ENCODE peak calls at places on chromosome 4, in nine cellular contexts. K is tibial nerve, X is bronchial epithelial cell, Q is A549, W is prostate gland, M is lower leg skin, E is fibroblast of pulmonary artery, D is foreskin fibroblast, N is HL-60. R is an unnamed sample.

GRCh38 chr4:116018831-116019230 is 905.4 kb upstream of the NDST4 start:
- DNase-seq in K (no peak), X (peak; percentile 79), Q (no peak), W (no peak), M (no peak), E (no peak), D (no peak), N (no peak), R (peak; percentile 5)

GRCh38 chr4:68361146-68361589 is 11.3 kb upstream of the YTHDC1 start:
- DNase-seq in K (no peak), X (peak; percentile 98), Q (no peak), W (no peak), M (no peak), E (peak; percentile 47), D (peak; percentile 55), N (no peak), R (peak; percentile 49)

GRCh38 chr4:42713371-42713770 is 56.5 kb upstream of the ATP8A1 start:
- DNase-seq in K (no peak), X (no peak), Q (no peak), W (no peak), M (no peak), E (no peak), D (no peak), N (no peak), R (no peak)

GRCh38 chr4:8865681-8866310 is 5.8 kb downstream of the HMX1 start:
- DNase-seq in K (no peak), X (no peak), Q (no peak), W (no peak), M (no peak), E (no peak), D (no peak), N (no peak), R (no peak)

GRCh38 chr4:189294570-189294969 is 646.1 kb upstream of the FRG1 start:
- DNase-seq in K (no peak), X (peak; percentile 50), Q (no peak), W (no peak), M (no peak), E (no peak), D (no peak), N (no peak), R (peak; percentile 27)

GRCh38 chr4:88743696-88744095 is 46.1 kb upstream of the NAP1L5 start:
- DNase-seq in K (no peak), X (peak; percentile 29), Q (no peak), W (no peak), M (no peak), E (peak; percentile 66), D (peak; percentile 30), N (no peak), R (no peak)

GRCh38 chr4:128660361-128660964 is 149.0 kb upstream of the JADE1 start:
- DNase-seq in K (peak; percentile 68), X (no peak), Q (no peak), W (peak; percentile 64), M (peak; percentile 65), E (peak; percentile 77), D (peak; percentile 62), N (no peak), R (no peak)

GRCh38 chr4:6110681-6111353 is 89.5 kb downstream of the JAKMIP1 start:
- DNase-seq in K (no peak), X (no peak), Q (no peak), W (no peak), M (no peak), E (no peak), D (no peak), N (no peak), R (no peak)

GRCh38 chr4:2283199-2283711 is 21.3 kb upstream of the MXD4 start:
- DNase-seq in K (no peak), X (no peak), Q (no peak), W (no peak), M (no peak), E (no peak), D (no peak), N (no peak), R (no peak)

GRCh38 chr4:2280531-2281300 is 18.8 kb upstream of the MXD4 start:
- DNase-seq in K (no peak), X (no peak), Q (no peak), W (no peak), M (no peak), E (no peak), D (no peak), N (no peak), R (no peak)

GRCh38 chr4:2284161-2284933 is 22.4 kb upstream of the MXD4 start:
- DNase-seq in K (no peak), X (no peak), Q (no peak), W (no peak), M (no peak), E (no peak), D (no peak), N (no peak), R (no peak)

GRCh38 chr4:2284934-2285664 is 23.2 kb upstream of the MXD4 start:
- DNase-seq in K (no peak), X (peak; percentile 58), Q (no peak), W (no peak), M (no peak), E (peak; percentile 52), D (peak; percentile 64), N (no peak), R (no peak)

DNA sequence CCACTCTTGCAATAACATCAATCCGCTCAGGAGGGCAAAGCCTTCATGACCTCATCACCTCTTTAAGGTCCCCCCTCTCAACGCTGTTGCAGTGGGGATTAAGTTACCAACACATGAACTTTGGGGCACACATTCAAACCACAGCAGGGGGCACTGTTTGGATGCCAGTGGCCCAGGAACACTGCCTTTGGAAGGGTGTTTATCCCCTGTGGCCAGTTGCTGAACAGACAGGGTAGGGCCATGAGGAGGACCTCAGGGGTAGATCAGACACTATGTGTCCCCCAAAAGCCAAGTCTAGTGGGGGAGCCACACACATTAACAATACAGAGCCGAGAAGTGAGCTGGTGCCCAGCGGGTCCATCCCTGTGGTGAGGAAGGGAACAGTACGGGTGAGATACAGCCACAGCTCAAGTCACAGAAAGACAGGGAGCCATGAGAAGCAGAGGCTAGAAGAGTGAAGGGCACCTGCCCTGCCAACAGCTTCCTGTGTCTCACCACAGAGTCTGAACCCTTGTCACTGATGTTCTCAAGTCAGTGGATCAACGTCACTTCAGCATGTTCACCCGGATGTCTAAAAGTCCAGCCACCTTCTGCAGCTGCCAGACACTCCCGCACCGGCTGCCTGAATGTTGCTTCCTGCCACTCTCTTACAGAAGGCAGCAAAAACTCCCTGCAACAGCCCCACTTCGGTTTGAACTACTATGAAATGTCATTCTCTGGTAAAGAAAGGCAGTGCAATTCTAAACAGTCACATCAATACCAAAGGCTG is 19.9 kb upstream of the MXD4 start:
- DNase-seq in K (no peak), X (no peak), Q (no peak), W (no peak), M (no peak), E (peak; percentile 10), D (no peak), N (no peak), R (no peak)
- TF ChIP-seq CTCF in K (no peak), X (no peak), Q (no peak), W (no peak), M (no peak), E (peak; percentile 24), D (no peak), N (no peak), R (no peak)

GRCh38 chr4:13540446-13541175 is 3.7 kb downstream of the NKX3-2 start:
- DNase-seq in K (no peak), X (no peak), Q (no peak), W (no peak), M (no peak), E (no peak), D (no peak), N (no peak), R (no peak)

GRCh38 chr4:13543091-13543581 is 1.2 kb downstream of the NKX3-2 start:
- DNase-seq in K (no peak), X (no peak), Q (no peak), W (no peak), M (no peak), E (no peak), D (no peak), N (no peak), R (no peak)

GRCh38 chr4:13541176-13541604 is 3.1 kb downstream of the NKX3-2 start:
- DNase-seq in K (no peak), X (no peak), Q (no peak), W (no peak), M (no peak), E (no peak), D (no peak), N (no peak), R (no peak)

GRCh38 chr4:13542577-13543042 is 1.7 kb downstream of the NKX3-2 start:
- DNase-seq in K (no peak), X (no peak), Q (no peak), W (no peak), M (no peak), E (no peak), D (no peak), N (no peak), R (no peak)

DNA sequence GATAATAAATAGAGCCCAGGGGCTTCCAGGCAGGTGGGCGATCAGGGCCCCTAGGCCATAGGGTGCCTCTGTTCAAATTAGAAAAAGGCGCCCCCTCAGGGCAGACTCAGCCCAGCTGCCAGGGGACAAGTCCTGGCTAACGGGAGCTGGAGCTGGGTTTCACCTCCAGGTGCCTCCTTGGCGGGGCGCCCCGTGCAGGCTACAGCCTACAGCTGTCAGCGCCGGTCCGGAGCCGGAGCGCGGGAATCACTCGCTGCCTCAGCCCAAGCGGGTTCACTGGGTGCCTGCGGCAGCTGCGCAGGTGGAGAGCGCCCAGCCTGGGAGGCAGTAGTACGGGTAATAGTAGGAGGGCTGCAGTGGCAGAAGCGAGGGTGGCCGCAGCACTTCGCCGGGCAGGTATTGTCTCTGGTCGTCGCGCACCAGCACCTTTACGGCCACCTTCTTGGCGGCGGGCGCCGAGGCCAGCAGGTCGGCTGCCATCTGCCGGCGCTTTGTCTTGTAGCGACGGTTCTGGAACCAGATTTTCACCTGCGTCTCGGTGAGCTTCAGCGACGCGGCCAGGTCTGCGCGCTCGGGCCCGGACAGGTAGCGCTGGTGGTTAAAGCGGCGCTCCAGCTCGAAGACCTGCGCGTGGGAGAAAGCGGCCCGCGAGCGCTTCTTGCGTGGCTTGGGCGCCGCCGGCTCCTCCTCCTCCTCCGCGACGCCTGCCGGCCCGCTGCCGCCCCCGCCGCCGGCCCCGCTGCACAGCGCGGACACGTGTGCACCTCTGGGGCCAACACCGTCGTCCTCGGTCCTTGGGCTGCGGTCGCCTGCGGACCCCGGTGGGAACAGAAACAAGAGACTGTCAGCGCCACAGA is 2.4 kb downstream of the NKX3-2 start:
- DNase-seq in K (no peak), X (peak; percentile 25), Q (no peak), W (peak; percentile 49), M (no peak), E (no peak), D (no peak), N (no peak), R (no peak)
- TF ChIP-seq CTCF in K (no peak), X (peak; percentile 69), Q (peak; percentile 33), W (peak; percentile 50), M (no peak), E (peak; percentile 30), D (no peak), N (no peak), R (peak; percentile 51)

DNA sequence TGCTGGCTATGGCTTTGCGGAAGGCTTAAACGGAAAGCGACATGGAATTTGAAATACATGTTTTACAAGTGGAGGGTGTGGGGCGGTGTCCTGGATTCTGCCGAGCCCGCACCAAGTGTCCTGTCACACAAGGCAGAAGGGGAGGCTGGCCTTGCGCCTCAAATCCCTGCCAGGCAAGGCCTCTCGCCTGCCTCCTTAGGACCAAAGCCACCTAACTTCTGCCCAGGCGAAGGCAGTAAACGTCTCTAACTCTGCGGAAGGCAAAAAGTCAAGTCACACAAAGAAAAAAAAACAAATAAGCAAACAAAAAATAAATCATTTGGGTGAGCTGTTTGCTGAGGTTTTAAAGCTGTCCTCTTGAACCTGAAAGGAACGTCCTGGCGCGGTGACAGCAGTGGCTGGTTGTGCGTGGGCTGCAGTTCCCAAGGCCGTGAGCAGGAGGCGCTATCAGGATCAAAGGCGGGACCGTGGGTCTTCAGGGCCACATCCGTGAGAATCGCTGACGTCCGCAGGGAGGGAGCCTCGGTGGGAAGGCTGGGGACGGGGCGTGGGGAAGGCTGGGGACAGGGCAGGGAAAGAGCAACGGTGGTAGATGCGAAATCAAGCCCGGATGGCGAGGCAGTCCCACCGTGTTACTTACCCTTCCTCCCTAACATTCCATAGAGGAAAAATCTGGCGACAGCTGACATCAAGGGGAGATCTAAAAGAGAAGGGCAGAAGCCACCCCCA is 99.1 kb downstream of the TRAPPC11 start:
- DNase-seq in K (peak; percentile 20), X (no peak), Q (no peak), W (peak; percentile 63), M (no peak), E (peak; percentile 22), D (no peak), N (no peak), R (no peak)
- TF ChIP-seq CTCF in K (peak; percentile 31), X (peak; percentile 28), Q (no peak), W (peak; percentile 51), M (no peak), E (peak; percentile 39), D (no peak), N (no peak), R (no peak)

DNA sequence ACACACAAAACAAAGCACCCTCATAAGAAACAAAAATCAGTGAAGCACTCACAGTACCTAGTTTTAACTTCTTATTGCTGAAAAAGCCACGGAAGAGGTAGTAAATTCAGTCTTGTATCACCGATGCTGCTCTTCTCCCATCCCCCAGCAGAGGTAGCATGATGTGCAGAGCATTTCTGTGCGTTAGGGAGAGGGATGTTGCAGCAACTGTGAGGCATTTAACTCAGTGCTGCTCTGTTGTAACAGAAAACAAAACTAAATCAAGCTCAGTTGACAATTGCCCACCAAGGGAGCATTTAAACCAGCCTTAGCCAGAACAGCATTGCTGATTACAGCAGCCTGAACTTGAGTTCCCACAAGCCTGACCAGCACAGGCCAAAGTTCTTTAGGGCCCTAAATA is 1279.7 kb upstream of the ADGRL3 start:
- DNase-seq in K (no peak), X (no peak), Q (no peak), W (no peak), M (no peak), E (no peak), D (no peak), N (no peak), R (no peak)
- TF ChIP-seq CTCF in K (no peak), X (no peak), Q (no peak), W (no peak), M (no peak), E (no peak), D (no peak), N (no peak), R (no peak)